ENCODE peak calls at places on chromosomes 5 and 9, in nine cellular contexts. O is GM23248, N is tibial artery, A is sigmoid colon, X is upper lobe of left lung, T is iPS DF 6.9, K is adipocyte, U is pancreas, I is right atrium auricular region. Z is an unnamed sample.
A peak's percentile ranks its signal among the peaks of the same experiment; 100 is the strongest.

GRCh38 chr9:89555426-89556375 is 49.1 kb upstream of the GADD45G start:
- DNase-seq in O (no peak), N (no peak), U (no peak), K (no peak), I (no peak), A (no peak), T (no peak), X (peak; percentile 61), Z (no peak)

GRCh38 chr9:16337322-16338029 is 533.0 kb downstream of the BNC2 start:
- DNase-seq in O (peak; percentile 97), I (no peak), A (no peak), X (no peak), U (no peak), K (peak; percentile 66), N (no peak), T (no peak), Z (no peak)

GRCh38 chr5:177555665-177556064 is 1.3 kb upstream of the FAM193B start:
- DNase-seq in N (no peak), I (no peak), X (no peak), A (no peak), U (no peak), O (no peak), K (no peak), T (no peak), Z (no peak)

GRCh38 chr5:133398646-133399081 is 213.7 kb downstream of the FSTL4 start:
- DNase-seq in U (no peak), N (no peak), X (no peak), I (no peak), A (no peak), O (no peak), T (no peak), K (no peak), Z (no peak)

GRCh38 chr9:68844623-68845612 is 139.9 kb downstream of the PIP5K1B start:
- DNase-seq in O (peak; percentile 36), N (no peak), U (no peak), A (no peak), K (peak; percentile 32), I (peak; percentile 73), T (no peak), X (peak; percentile 42), Z (no peak)

GRCh38 chr5:125775896-125776295 is 647.3 kb upstream of the GRAMD2B start:
- DNase-seq in K (no peak), X (no peak), N (no peak), U (no peak), T (no peak), A (no peak), I (no peak), O (no peak), Z (no peak)

GRCh38 chr9:105608685-105609598 is 51.0 kb downstream of the FKTN start:
- DNase-seq in T (no peak), X (no peak), N (no peak), A (no peak), I (no peak), U (no peak), K (peak; percentile 82), O (peak; percentile 76), Z (no peak)

GRCh38 chr5:67887648-67888047 is 327.9 kb upstream of the PIK3R1 start:
- DNase-seq in U (no peak), K (no peak), A (no peak), I (no peak), T (no peak), O (no peak), N (no peak), X (no peak), Z (no peak)

GRCh38 chr9:132485454-132485853 is 75.4 kb downstream of the CFAP77 start:
- DNase-seq in I (no peak), U (no peak), K (no peak), T (no peak), X (no peak), A (no peak), O (no peak), N (no peak), Z (no peak)

GRCh38 chr9:89878003-89878411 is 273.2 kb downstream of the GADD45G start:
- DNase-seq in A (peak; percentile 46), X (peak; percentile 10), I (peak; percentile 38), N (peak; percentile 54), K (no peak), O (no peak), U (no peak), T (no peak), Z (no peak)

GRCh38 chr5:9170026-9170425 is 375.8 kb downstream of the SEMA5A start:
- DNase-seq in I (no peak), X (no peak), T (no peak), N (no peak), A (no peak), O (peak; percentile 43), K (no peak), U (no peak), Z (no peak)

GRCh38 chr9:136711751-136712689 is at the start of gene DIPK1B:
- DNase-seq in N (no peak), I (no peak), A (no peak), T (no peak), X (no peak), U (no peak), O (peak; percentile 32), K (peak; percentile 57), Z (no peak)

GRCh38 chr5:107832746-107833145 is 162.0 kb upstream of the EFNA5 start:
- DNase-seq in I (no peak), K (no peak), T (no peak), A (no peak), O (peak; percentile 56), N (no peak), U (no peak), X (no peak), Z (no peak)

GRCh38 chr5:125655156-125655555 is 768.1 kb upstream of the GRAMD2B start:
- DNase-seq in U (no peak), T (no peak), I (no peak), N (no peak), A (no peak), K (no peak), O (no peak), X (no peak), Z (no peak)

GRCh38 chr9:81370096-81370495 is 319.3 kb downstream of the TLE1 start:
- DNase-seq in U (no peak), T (no peak), I (no peak), A (no peak), O (no peak), X (no peak), N (no peak), K (no peak), Z (no peak)

GRCh38 chr5:135137146-135137915 is 103.3 kb upstream of the PITX1 start:
- DNase-seq in N (peak; percentile 31), A (no peak), U (no peak), T (no peak), O (no peak), I (no peak), K (no peak), X (no peak), Z (no peak)

GRCh38 chr5:135135530-135136201 is 101.6 kb upstream of the PITX1 start:
- DNase-seq in U (no peak), X (peak; percentile 44), N (peak; percentile 65), T (no peak), I (no peak), K (no peak), A (peak; percentile 81), O (peak; percentile 89), Z (no peak)

GRCh38 chr5:135133698-135134515 is 99.9 kb upstream of the PITX1 start:
- DNase-seq in U (no peak), A (no peak), T (no peak), K (no peak), X (peak; percentile 41), O (no peak), I (no peak), N (no peak), Z (no peak)

GRCh38 chr5:135133181-135133580 is 99.2 kb upstream of the PITX1 start:
- DNase-seq in X (no peak), T (no peak), A (no peak), N (no peak), K (no peak), O (no peak), U (no peak), I (no peak), Z (no peak)

GRCh38 chr5:135134686-135135381 is 100.8 kb upstream of the PITX1 start:
- DNase-seq in T (no peak), N (no peak), X (no peak), O (no peak), U (no peak), I (no peak), A (no peak), K (no peak), Z (no peak)
- H3K4me1 ChIP-seq in T (no peaks in the 10 kb centered on the region), N (no peaks in the 10 kb centered on the region), X (no peaks in the 10 kb centered on the region), O (peaks cover 21% of the 10 kb centered on the region), U (no peaks in the 10 kb centered on the region), I (no peaks in the 10 kb centered on the region), A (no peaks in the 10 kb centered on the region), K (peaks cover 15% of the 10 kb centered on the region), Z (no peaks in the 10 kb centered on the region)

GRCh38 chr9:93122721-93123221 is 11.3 kb downstream of the NINJ1 start:
- DNase-seq in A (peak; percentile 67), X (no peak), U (peak; percentile 14), I (no peak), O (no peak), N (peak; percentile 58), T (no peak), K (no peak), Z (peak; percentile 45)
- H3K4me1 ChIP-seq in A (no peaks in the 10 kb centered on the region), X (peaks cover 44% of the 10 kb centered on the region), U (peaks cover 9% of the 10 kb centered on the region), I (no peaks in the 10 kb centered on the region), O (peaks cover 11% of the 10 kb centered on the region), N (peaks cover 28% of the 10 kb centered on the region), T (peaks cover 4% of the 10 kb centered on the region), K (peaks cover 14% of the 10 kb centered on the region), Z (peaks cover 14% of the 10 kb centered on the region)

GRCh38 chr9:93238953-93239352 is 55.0 kb downstream of the WNK2 start:
- DNase-seq in X (no peak), K (no peak), U (no peak), A (no peak), N (no peak), T (no peak), O (no peak), I (no peak), Z (no peak)

GRCh38 chr9:93237535-93237934 is 53.6 kb downstream of the WNK2 start:
- DNase-seq in K (no peak), U (no peak), A (no peak), T (no peak), X (no peak), N (no peak), I (no peak), O (no peak), Z (no peak)

GRCh38 chr9:93234600-93234999 is 50.7 kb downstream of the WNK2 start:
- DNase-seq in K (no peak), N (no peak), U (peak; percentile 54), T (no peak), A (no peak), X (no peak), O (no peak), I (no peak), Z (no peak)

GRCh38 chr9:93235278-93235960 is 51.5 kb downstream of the WNK2 start:
- DNase-seq in N (no peak), T (no peak), U (no peak), I (no peak), K (peak; percentile 22), A (no peak), X (no peak), O (no peak), Z (no peak)

GRCh38 chr9:93236541-93237206 is 52.7 kb downstream of the WNK2 start:
- DNase-seq in K (no peak), T (no peak), O (no peak), X (no peak), N (no peak), I (no peak), A (no peak), U (no peak), Z (no peak)
- H3K4me1 ChIP-seq in K (no peaks in the 10 kb centered on the region), T (no peaks in the 10 kb centered on the region), O (no peaks in the 10 kb centered on the region), X (no peaks in the 10 kb centered on the region), N (no peaks in the 10 kb centered on the region), I (no peaks in the 10 kb centered on the region), A (no peaks in the 10 kb centered on the region), U (peaks cover 29% of the 10 kb centered on the region), Z (peaks cover 6% of the 10 kb centered on the region)

GRCh38 chr5:1799110-1799601 is 481 bp downstream of the MRPL36 start:
- DNase-seq in K (peak; percentile 55), U (no peak), A (no peak), T (no peak), N (no peak), X (peak; percentile 20), I (no peak), O (peak; percentile 56), Z (no peak)
- H3K4me1 ChIP-seq in K (peaks cover 40% of the 10 kb centered on the region), U (peaks cover 13% of the 10 kb centered on the region), A (no peaks in the 10 kb centered on the region), T (peaks cover 2% of the 10 kb centered on the region), N (peaks cover 12% of the 10 kb centered on the region), X (peaks cover 31% of the 10 kb centered on the region), I (peaks cover 3% of the 10 kb centered on the region), O (peaks cover 21% of the 10 kb centered on the region), Z (no peaks in the 10 kb centered on the region)

Z was measured in breast epithelium.